ENCODE peak calls at places on chromosomes 3 and 15, in four cellular contexts. S, O, J and I are unnamed samples.

GRCh38 chr3:30548605-30549004 is 57.8 kb upstream of the TGFBR2 start:
- DNase-seq in J (no peak), O (no peak), S (peak; percentile 51), I (no peak)

GRCh38 chr3:149493315-149494021 is 19.0 kb downstream of the TM4SF4 start:
- DNase-seq in J (no peak), O (no peak), S (no peak), I (no peak)

GRCh38 chr15:52735231-52736089 is 54.7 kb downstream of the ONECUT1 start:
- DNase-seq in J (peak; percentile 85), S (peak; percentile 73), O (peak; percentile 71), I (peak; percentile 46)

GRCh38 chr15:91538782-91539181 is 314.7 kb upstream of the SLCO3A1 start:
- DNase-seq in O (no peak), S (no peak), J (no peak), I (no peak)

GRCh38 chr3:54713455-54713854 is 214.4 kb downstream of the LRTM1 start:
- DNase-seq in J (no peak), O (no peak), S (no peak), I (no peak)

GRCh38 chr3:24550588-24550987 is 55.9 kb upstream of the THRB start:
- DNase-seq in O (no peak), S (no peak), J (no peak), I (no peak)

GRCh38 chr3:70832035-70832795 is 519.8 kb upstream of the MDFIC2 start:
- DNase-seq in O (peak; percentile 86), J (peak; percentile 59), S (no peak), I (no peak)

GRCh38 chr3:3560566-3561336 is 238.5 kb upstream of the LRRN1 start:
- DNase-seq in S (no peak), J (no peak), O (peak; percentile 1), I (no peak)

GRCh38 chr3:136366289-136366688 is 116.1 kb downstream of the PCCB start:
- DNase-seq in S (no peak), J (no peak), O (peak; percentile 68), I (no peak)

GRCh38 chr3:40968666-40969065 is 230.6 kb upstream of the CTNNB1 start:
- DNase-seq in J (no peak), O (no peak), S (no peak), I (no peak)

GRCh38 chr3:40961104-40961857 is 238.0 kb upstream of the CTNNB1 start:
- DNase-seq in O (no peak), J (no peak), S (no peak), I (no peak)

GRCh38 chr3:40962721-40963120 is 236.6 kb upstream of the CTNNB1 start:
- DNase-seq in S (no peak), O (no peak), J (no peak), I (no peak)
- H3K9me1 ChIP-seq in S (no peaks in the 10 kb centered on the region), O (no peaks in the 10 kb centered on the region), J (no peaks in the 10 kb centered on the region), I (no peaks in the 10 kb centered on the region)

DNA sequence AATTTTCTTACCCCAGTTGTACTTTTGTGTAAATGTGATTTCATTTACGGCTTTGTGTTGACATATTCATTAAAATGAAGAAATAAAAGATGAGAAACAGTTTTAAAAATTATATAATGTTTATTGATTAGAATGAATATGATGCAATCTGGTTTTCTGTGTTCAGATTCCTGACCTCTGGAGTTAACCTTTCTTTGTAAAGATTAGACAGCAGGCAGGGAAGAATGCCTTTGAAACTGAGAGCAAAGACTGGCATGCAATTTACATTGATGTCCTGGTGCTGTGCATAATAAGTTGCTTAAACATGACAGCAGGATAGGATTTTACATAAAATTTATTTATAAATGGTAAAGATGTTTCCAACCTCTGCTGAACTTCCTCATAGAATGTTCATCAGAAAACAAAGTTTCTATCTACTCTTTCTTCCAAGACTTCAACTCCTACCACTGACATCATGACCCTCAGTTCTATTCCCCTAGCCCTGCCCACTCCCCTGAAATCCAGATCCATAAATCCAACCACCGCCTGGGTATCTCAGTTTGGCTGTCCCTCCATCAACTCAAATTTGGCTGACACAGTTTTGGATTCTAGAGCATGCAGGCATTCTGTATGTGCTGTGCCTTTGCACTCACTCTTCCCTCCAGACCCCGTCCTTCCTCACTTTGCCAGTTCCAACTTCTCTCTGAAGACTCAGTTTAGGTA is 1.7 kb downstream of the HGD start:
- DNase-seq in S (no peak), J (no peak), O (no peak), I (no peak)
- H3K9me1 ChIP-seq in S (no peaks in the 10 kb centered on the region), J (no peaks in the 10 kb centered on the region), O (no peaks in the 10 kb centered on the region), I (no peaks in the 10 kb centered on the region)

GRCh38 chr3:113896930-113897329 is 50.9 kb upstream of the ZDHHC23 start:
- DNase-seq in J (no peak), S (no peak), O (no peak), I (no peak)
- H3K9me1 ChIP-seq in J (no peaks in the 10 kb centered on the region), S (no peaks in the 10 kb centered on the region), O (no peaks in the 10 kb centered on the region), I (no peaks in the 10 kb centered on the region)

GRCh38 chr15:39887211-39887610 is 32.9 kb downstream of the GPR176 start:
- DNase-seq in J (no peak), O (no peak), S (no peak), I (no peak)

GRCh38 chr15:39887832-39888231 is 32.2 kb downstream of the GPR176 start:
- DNase-seq in S (no peak), O (peak; percentile 50), J (peak; percentile 74), I (no peak)

GRCh38 chr15:39889601-39890000 is 30.5 kb downstream of the GPR176 start:
- DNase-seq in S (no peak), O (no peak), J (no peak), I (no peak)

GRCh38 chr15:39888809-39889208 is 31.3 kb downstream of the GPR176 start:
- DNase-seq in S (no peak), O (no peak), J (no peak), I (no peak)

GRCh38 chr15:39888243-39888642 is 31.8 kb downstream of the GPR176 start:
- DNase-seq in J (no peak), S (no peak), O (no peak), I (no peak)
- H3K9me1 ChIP-seq in J (no peaks in the 10 kb centered on the region), S (no peaks in the 10 kb centered on the region), O (peaks cover 31% of the 10 kb centered on the region), I (no peaks in the 10 kb centered on the region)

DNA sequence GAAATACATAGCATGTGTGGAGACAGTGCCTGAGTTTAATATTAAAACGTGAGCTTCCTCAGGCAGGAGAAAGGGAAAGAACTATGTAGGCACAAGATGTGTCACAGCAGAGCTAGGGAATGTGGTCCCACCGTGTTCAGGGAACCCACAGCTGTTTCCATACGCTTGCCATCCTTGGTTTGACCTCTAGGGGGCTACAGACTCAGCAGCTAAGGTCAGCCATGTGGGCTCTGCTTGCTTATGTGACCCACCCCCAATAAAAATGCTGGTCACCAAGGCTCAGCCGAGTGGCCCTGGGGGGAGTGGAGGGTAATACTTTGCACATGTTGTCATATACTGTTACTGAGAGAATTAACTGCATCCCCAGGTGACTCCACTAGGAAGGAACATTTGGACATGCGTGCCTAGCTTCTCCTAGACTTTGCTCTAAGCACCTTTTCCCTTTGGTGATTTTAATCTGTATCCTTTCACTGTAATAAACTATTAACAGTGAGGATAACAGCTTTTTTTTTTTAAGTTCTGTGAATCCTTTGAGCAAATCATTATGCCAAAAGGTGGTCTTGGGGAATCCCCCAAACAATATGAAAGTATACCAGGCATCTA is 3.3 kb downstream of the TUBGCP5 start:
- DNase-seq in J (peak; percentile 46), S (peak; percentile 75), O (peak; percentile 46), I (peak; percentile 32)
- H3K9me1 ChIP-seq in J (no peaks in the 10 kb centered on the region), S (no peaks in the 10 kb centered on the region), O (no peaks in the 10 kb centered on the region), I (no peaks in the 10 kb centered on the region)

GRCh38 chr15:61700803-61701202 is 359.4 kb downstream of the VPS13C start:
- DNase-seq in J (no peak), S (no peak), O (no peak), I (no peak)
- H3K9me1 ChIP-seq in J (no peaks in the 10 kb centered on the region), S (no peaks in the 10 kb centered on the region), O (no peaks in the 10 kb centered on the region), I (no peaks in the 10 kb centered on the region)

DNA sequence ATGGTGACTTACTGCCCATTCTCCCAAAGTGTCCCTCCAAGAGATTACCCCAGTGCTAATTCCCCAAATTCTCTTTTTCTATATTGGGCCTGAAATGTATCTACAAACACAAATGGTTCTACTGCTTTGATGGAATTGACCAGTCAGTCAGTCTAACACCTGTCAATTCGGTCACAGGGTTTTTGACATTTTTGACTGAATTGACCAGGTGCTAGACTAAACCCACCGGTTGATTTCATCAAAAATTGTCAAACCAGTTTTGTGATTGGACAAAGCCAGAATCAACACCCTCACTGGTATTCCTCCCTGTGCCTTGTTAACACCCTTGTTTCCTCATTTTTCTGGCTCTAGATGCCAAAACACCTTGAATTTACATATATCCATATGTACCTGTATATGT is 398.4 kb upstream of the NR2F2 start:
- DNase-seq in O (no peak), S (no peak), J (no peak), I (no peak)
- H3K9me1 ChIP-seq in O (no peaks in the 10 kb centered on the region), S (no peaks in the 10 kb centered on the region), J (no peaks in the 10 kb centered on the region), I (no peaks in the 10 kb centered on the region)